ENCODE peak calls at places on chromosome 12, in four cellular contexts. One of them, this sample, is unnamed.

GRCh38 chr12:10184261-10184843 is 5.5 kb downstream of the TMEM52B start:
- DNase-seq in HFF-Myc: no peak
- DNase-seq in lower leg skin: no peak
- DNase-seq in CD8-positive, alpha-beta memory T cell: no peak
- DNase-seq in this sample: no peak

GRCh38 chr12:104091136-104091535 is 26.8 kb downstream of the HCFC2 start:
- DNase-seq in HFF-Myc: no peak
- DNase-seq in CD8-positive, alpha-beta memory T cell: no peak
- DNase-seq in lower leg skin: no peak
- DNase-seq in this sample: no peak

GRCh38 chr12:77122661-77123060 is 57.3 kb upstream of the E2F7 start:
- DNase-seq in HFF-Myc: no peak
- DNase-seq in CD8-positive, alpha-beta memory T cell: no peak
- DNase-seq in lower leg skin: no peak
- DNase-seq in this sample: no peak

GRCh38 chr12:40515041-40515825 is 177.0 kb upstream of the CNTN1 start:
- DNase-seq in CD8-positive, alpha-beta memory T cell: no peak
- DNase-seq in lower leg skin: no peak
- DNase-seq in HFF-Myc: no peak
- DNase-seq in this sample: no peak

GRCh38 chr12:4958697-4959375 is 49.1 kb downstream of the KCNA1 start:
- DNase-seq in CD8-positive, alpha-beta memory T cell: no peak
- DNase-seq in lower leg skin: no peak
- DNase-seq in HFF-Myc: no peak
- DNase-seq in this sample: no peak

GRCh38 chr12:99223554-99223953 is 424.0 kb upstream of the GARIN6 start:
- DNase-seq in HFF-Myc: no peak
- DNase-seq in lower leg skin: no peak
- DNase-seq in CD8-positive, alpha-beta memory T cell: no peak
- DNase-seq in this sample: no peak

GRCh38 chr12:121162985-121163384 is 30.3 kb downstream of the P2RX7 start:
- DNase-seq in lower leg skin: no peak
- DNase-seq in HFF-Myc: no peak
- DNase-seq in CD8-positive, alpha-beta memory T cell: no peak
- DNase-seq in this sample: no peak

GRCh38 chr12:103997277-103997900 is 31.7 kb downstream of the TDG start:
- DNase-seq in CD8-positive, alpha-beta memory T cell: no peak
- DNase-seq in HFF-Myc: no peak
- DNase-seq in lower leg skin: no peak
- DNase-seq in this sample: peak

GRCh38 chr12:42135264-42135814 is 9.3 kb downstream of the GXYLT1 start:
- DNase-seq in lower leg skin: no peak
- DNase-seq in CD8-positive, alpha-beta memory T cell: no peak
- DNase-seq in HFF-Myc: no peak
- DNase-seq in this sample: no peak

GRCh38 chr12:23813206-23813605 is 136.3 kb downstream of the SOX5 start:
- DNase-seq in HFF-Myc: no peak
- DNase-seq in CD8-positive, alpha-beta memory T cell: no peak
- DNase-seq in lower leg skin: no peak
- DNase-seq in this sample: no peak

GRCh38 chr12:3988519-3989217 is 115.5 kb upstream of the PARP11 start:
- DNase-seq in CD8-positive, alpha-beta memory T cell: peak
- DNase-seq in HFF-Myc: no peak
- DNase-seq in lower leg skin: no peak
- DNase-seq in this sample: no peak

GRCh38 chr12:52557481-52557880 is 4.5 kb upstream of the KRT71 start:
- DNase-seq in lower leg skin: no peak
- DNase-seq in HFF-Myc: no peak
- DNase-seq in CD8-positive, alpha-beta memory T cell: no peak
- DNase-seq in this sample: no peak

GRCh38 chr12:49040364-49040855 is 20.2 kb downstream of the KMT2D start:
- DNase-seq in HFF-Myc: no peak
- DNase-seq in lower leg skin: no peak
- DNase-seq in CD8-positive, alpha-beta memory T cell: no peak
- DNase-seq in this sample: no peak

GRCh38 chr12:28708918-28709371 is 440.1 kb upstream of the FAR2 start:
- DNase-seq in lower leg skin: peak
- DNase-seq in HFF-Myc: peak
- DNase-seq in CD8-positive, alpha-beta memory T cell: no peak
- DNase-seq in this sample: no peak

GRCh38 chr12:55932546-55932919 is 1.6 kb downstream of the DGKA start:
- DNase-seq in HFF-Myc: no peak
- DNase-seq in lower leg skin: no peak
- DNase-seq in CD8-positive, alpha-beta memory T cell: peak
- DNase-seq in this sample: no peak

GRCh38 chr12:82650627-82651337 is 35.9 kb upstream of the TMTC2 start:
- DNase-seq in CD8-positive, alpha-beta memory T cell: no peak
- DNase-seq in HFF-Myc: peak
- DNase-seq in lower leg skin: peak
- DNase-seq in this sample: no peak

GRCh38 chr12:57586832-57587429 is 4.1 kb upstream of the PIP4K2C start:
- DNase-seq in HFF-Myc: no peak
- DNase-seq in CD8-positive, alpha-beta memory T cell: no peak
- DNase-seq in lower leg skin: no peak
- DNase-seq in this sample: no peak

GRCh38 chr12:91513354-91513753 is 330.7 kb upstream of the DCN start:
- DNase-seq in CD8-positive, alpha-beta memory T cell: no peak
- DNase-seq in lower leg skin: no peak
- DNase-seq in HFF-Myc: no peak
- DNase-seq in this sample: no peak

GRCh38 chr12:76909290-76909689 is 30.5 kb upstream of the CSRP2 start:
- DNase-seq in lower leg skin: no peak
- DNase-seq in HFF-Myc: no peak
- DNase-seq in CD8-positive, alpha-beta memory T cell: no peak
- DNase-seq in this sample: no peak

GRCh38 chr12:8841778-8842177 is 19.4 kb downstream of the A2ML1 start:
- DNase-seq in CD8-positive, alpha-beta memory T cell: no peak
- DNase-seq in HFF-Myc: no peak
- DNase-seq in lower leg skin: no peak
- DNase-seq in this sample: no peak

GRCh38 chr12:9632766-9633165 is 25.1 kb upstream of the KLRB1 start:
- DNase-seq in CD8-positive, alpha-beta memory T cell: peak
- DNase-seq in HFF-Myc: no peak
- DNase-seq in lower leg skin: no peak
- DNase-seq in this sample: no peak

GRCh38 chr12:1660304-1661187 is 30.3 kb upstream of the ADIPOR2 start:
- DNase-seq in HFF-Myc: no peak
- DNase-seq in CD8-positive, alpha-beta memory T cell: peak
- DNase-seq in lower leg skin: peak
- DNase-seq in this sample: peak
- H3K4me3 ChIP-seq in HFF-Myc: no peak
- H3K4me3 ChIP-seq in CD8-positive, alpha-beta memory T cell: no peak
- H3K4me3 ChIP-seq in lower leg skin: no peak
- H3K4me3 ChIP-seq in this sample: no peak

DNA sequence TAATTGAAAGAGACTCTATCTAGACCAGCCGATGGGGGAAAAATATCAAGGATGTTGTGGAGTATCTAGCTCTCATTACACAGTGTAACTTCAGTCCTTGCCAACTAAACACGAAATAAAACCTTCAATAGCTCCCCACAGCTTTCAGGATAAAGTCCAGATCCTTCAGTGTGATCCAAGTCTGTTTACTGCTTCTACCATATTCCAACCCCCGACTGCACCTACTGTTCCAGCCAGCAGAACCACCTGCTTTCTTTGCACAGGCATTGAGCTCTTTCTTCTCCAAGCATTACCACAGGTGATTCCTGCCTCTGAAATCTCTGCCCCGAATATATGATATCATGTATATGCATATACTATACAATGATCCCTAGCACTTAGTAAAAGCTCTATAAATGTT is 2.2 kb upstream of the LRRC23 start:
- DNase-seq in lower leg skin: no peak
- DNase-seq in HFF-Myc: no peak
- DNase-seq in CD8-positive, alpha-beta memory T cell: no peak
- DNase-seq in this sample: no peak
- H3K4me3 ChIP-seq in lower leg skin: no peak
- H3K4me3 ChIP-seq in HFF-Myc: no peak
- H3K4me3 ChIP-seq in CD8-positive, alpha-beta memory T cell: no peak
- H3K4me3 ChIP-seq in this sample: no peak

GRCh38 chr12:6945613-6946012 is 1.8 kb downstream of the C12orf57 start:
- DNase-seq in HFF-Myc: no peak
- DNase-seq in CD8-positive, alpha-beta memory T cell: no peak
- DNase-seq in lower leg skin: no peak
- DNase-seq in this sample: no peak
- H3K4me3 ChIP-seq in HFF-Myc: peak
- H3K4me3 ChIP-seq in CD8-positive, alpha-beta memory T cell: peak
- H3K4me3 ChIP-seq in lower leg skin: no peak
- H3K4me3 ChIP-seq in this sample: no peak

DNA sequence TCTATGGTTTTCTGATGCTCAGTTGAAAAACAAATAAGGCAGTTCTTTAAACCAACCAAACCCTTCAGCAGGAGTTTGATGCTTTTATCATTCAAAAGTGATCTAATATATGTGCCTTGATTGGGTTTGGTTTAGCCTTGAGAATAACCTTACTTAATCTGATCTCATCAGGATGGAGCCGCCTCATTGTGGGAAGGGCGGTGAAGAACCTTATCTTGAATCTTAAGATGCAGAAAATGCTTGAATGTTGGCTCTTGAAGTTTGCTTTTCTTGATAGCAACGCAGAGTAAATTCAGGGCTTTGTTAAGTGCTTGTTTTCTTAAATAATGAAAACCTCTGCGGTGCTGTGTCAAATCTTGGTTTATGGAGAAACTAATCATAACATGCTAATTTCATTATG is 138.2 kb downstream of the MON2 start:
- DNase-seq in lower leg skin: no peak
- DNase-seq in HFF-Myc: no peak
- DNase-seq in CD8-positive, alpha-beta memory T cell: no peak
- DNase-seq in this sample: no peak
- H3K4me3 ChIP-seq in lower leg skin: no peak
- H3K4me3 ChIP-seq in HFF-Myc: peak
- H3K4me3 ChIP-seq in CD8-positive, alpha-beta memory T cell: no peak
- H3K4me3 ChIP-seq in this sample: peak

GRCh38 chr12:96196781-96197180 is 2.6 kb downstream of the ELK3 start:
- DNase-seq in CD8-positive, alpha-beta memory T cell: no peak
- DNase-seq in HFF-Myc: no peak
- DNase-seq in lower leg skin: no peak
- DNase-seq in this sample: no peak
- H3K4me3 ChIP-seq in CD8-positive, alpha-beta memory T cell: peak
- H3K4me3 ChIP-seq in HFF-Myc: peak
- H3K4me3 ChIP-seq in lower leg skin: no peak
- H3K4me3 ChIP-seq in this sample: peak

GRCh38 chr12:109888179-109889020 is 8.1 kb upstream of the GLTP start:
- DNase-seq in HFF-Myc: peak
- DNase-seq in lower leg skin: peak
- DNase-seq in CD8-positive, alpha-beta memory T cell: no peak
- DNase-seq in this sample: no peak
- H3K4me3 ChIP-seq in HFF-Myc: no peak
- H3K4me3 ChIP-seq in lower leg skin: no peak
- H3K4me3 ChIP-seq in CD8-positive, alpha-beta memory T cell: peak
- H3K4me3 ChIP-seq in this sample: no peak